ENCODE peak calls at places on chromosomes 13 and 19, in five cellular contexts. X is heart left ventricle, T is MG63, Q is stomach, H is IMR-90. J is an unnamed sample.

GRCh38 chr19:17248011-17248776 is 2.5 kb upstream of the NR2F6 start:
- DNase-seq in X (no peak), T (no peak), Q (peak), H (no peak), J (no peak)

GRCh38 chr13:106911602-106912001 is 343.7 kb upstream of the ARGLU1 start:
- DNase-seq in X (no peak), T (no peak), Q (no peak), H (no peak), J (no peak)

GRCh38 chr13:107993239-107993948 is 221.9 kb downstream of the LIG4 start:
- DNase-seq in X (no peak), T (no peak), Q (no peak), H (no peak), J (no peak)

GRCh38 chr19:655691-656090 is 7.3 kb downstream of the RNF126 start:
- DNase-seq in X (no peak), T (no peak), Q (no peak), H (no peak), J (no peak)

GRCh38 chr13:39144941-39145533 is 106.8 kb downstream of the NHLRC3 start:
- DNase-seq in X (peak), T (peak), Q (peak), H (peak), J (peak)

GRCh38 chr19:28631931-28632330 is 581.0 kb downstream of the UQCRFS1 start:
- DNase-seq in X (no peak), T (no peak), Q (no peak), H (no peak), J (no peak)

GRCh38 chr13:94020833-94021232 is 458.6 kb downstream of the DCT start:
- DNase-seq in X (no peak), T (no peak), Q (no peak), H (peak), J (peak)

GRCh38 chr13:49624207-49624606 is 4.1 kb upstream of the ARL11 start:
- DNase-seq in X (no peak), T (no peak), Q (no peak), H (no peak), J (no peak)

GRCh38 chr19:15195381-15195964 is 5.3 kb downstream of the NOTCH3 start:
- DNase-seq in X (peak), T (peak), Q (peak), H (peak), J (no peak)

GRCh38 chr13:74299688-74300087 is 165.5 kb upstream of the KLF12 start:
- DNase-seq in X (no peak), T (no peak), Q (no peak), H (no peak), J (no peak)

GRCh38 chr13:23928985-23929384 is 31.7 kb upstream of the C1QTNF9B start:
- DNase-seq in X (no peak), T (no peak), Q (no peak), H (peak), J (peak)

GRCh38 chr19:48530044-48530720 is 18.5 kb upstream of the LMTK3 start:
- DNase-seq in X (no peak), T (no peak), Q (no peak), H (no peak), J (no peak)

GRCh38 chr13:113001251-113002140 is 32.5 kb downstream of the MCF2L start:
- DNase-seq in X (no peak), T (no peak), Q (peak), H (peak), J (peak)

GRCh38 chr19:1168562-1168873 is 5.5 kb downstream of the SBNO2 start:
- DNase-seq in X (no peak), T (no peak), Q (no peak), H (no peak), J (no peak)

GRCh38 chr13:23701646-23702045 is 131.4 kb downstream of the TNFRSF19 start:
- DNase-seq in X (peak), T (peak), Q (peak), H (peak), J (peak)

GRCh38 chr13:97067342-97067895 is 73.1 kb upstream of the OXGR1 start:
- DNase-seq in X (no peak), T (no peak), Q (no peak), H (no peak), J (no peak)

GRCh38 chr19:17711851-17712250 is 7.4 kb upstream of the MAP1S start:
- DNase-seq in X (no peak), T (no peak), Q (no peak), H (no peak), J (no peak)

GRCh38 chr19:38394488-38394887 is 6.0 kb downstream of the SPRED3 start:
- DNase-seq in X (no peak), T (no peak), Q (no peak), H (no peak), J (no peak)

GRCh38 chr13:93740334-93740733 is 513.7 kb downstream of the GPC6 start:
- DNase-seq in X (no peak), T (no peak), Q (no peak), H (no peak), J (no peak)

GRCh38 chr13:30713133-30713532 is 22.2 kb upstream of the ALOX5AP start:
- DNase-seq in X (no peak), T (no peak), Q (no peak), H (no peak), J (no peak)

GRCh38 chr19:35109395-35110112 is 6.1 kb upstream of the FXYD3 start:
- DNase-seq in X (no peak), T (peak), Q (peak), H (no peak), J (no peak)

GRCh38 chr13:111852701-111853100 is 214.2 kb upstream of the SOX1 start:
- DNase-seq in X (no peak), T (no peak), Q (no peak), H (no peak), J (no peak)

GRCh38 chr19:46298477-46299003 is 1.7 kb downstream of the HIF3A start:
- DNase-seq in X (no peak), T (no peak), Q (no peak), H (no peak), J (no peak)

GRCh38 chr19:46299004-46299509 is 2.2 kb downstream of the HIF3A start:
- DNase-seq in X (peak), T (peak), Q (peak), H (peak), J (peak)

GRCh38 chr19:46295401-46296308 is 1.2 kb upstream of the HIF3A start:
- DNase-seq in X (no peak), T (no peak), Q (no peak), H (no peak), J (no peak)

GRCh38 chr19:46297700-46298476 is 1.0 kb downstream of the HIF3A start:
- DNase-seq in X (peak), T (no peak), Q (peak), H (no peak), J (peak)

GRCh38 chr19:46296722-46297431 is at the start of gene HIF3A:
- DNase-seq in X (peak), T (no peak), Q (peak), H (no peak), J (peak)
- H3K4me3 ChIP-seq in X (peak), T (no peak), Q (peak), H (no peak), J (peak)

DNA sequence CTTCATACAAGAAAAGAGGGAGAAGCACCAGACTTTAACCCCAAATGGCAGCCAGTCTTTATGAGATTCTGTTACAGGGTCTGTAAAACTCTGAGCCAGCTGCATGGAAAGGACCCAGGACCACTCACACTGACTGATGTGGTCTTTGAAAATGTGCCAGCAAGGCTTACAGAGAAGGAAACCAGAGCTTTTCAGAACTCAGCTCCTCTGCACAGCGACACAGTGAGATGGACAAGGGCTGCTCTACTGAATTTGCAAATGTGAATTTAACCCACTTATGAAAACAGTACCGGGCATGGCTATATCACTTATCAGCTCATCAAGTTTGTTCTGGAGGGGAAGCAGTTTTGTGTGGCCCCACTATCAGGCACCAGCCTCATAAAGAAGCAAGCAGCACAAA is 98.8 kb upstream of the SERP2 start:
- DNase-seq in X (no peak), T (no peak), Q (no peak), H (peak), J (no peak)
- H3K4me3 ChIP-seq in X (peak), T (peak), Q (no peak), H (no peak), J (no peak)

GRCh38 chr13:29522044-29522685 is 73.3 kb downstream of the SLC7A1 start:
- DNase-seq in X (no peak), T (peak), Q (no peak), H (peak), J (peak)
- H3K4me3 ChIP-seq in X (no peak), T (no peak), Q (no peak), H (no peak), J (no peak)

GRCh38 chr19:7971553-7972520 is 28.4 kb upstream of the TIMM44 start:
- DNase-seq in X (no peak), T (no peak), Q (no peak), H (no peak), J (no peak)

GRCh38 chr19:7968008-7968795 is 24.7 kb upstream of the TIMM44 start:
- DNase-seq in X (no peak), T (no peak), Q (no peak), H (no peak), J (no peak)

GRCh38 chr19:7968796-7969559 is 25.5 kb upstream of the TIMM44 start:
- DNase-seq in X (no peak), T (no peak), Q (no peak), H (no peak), J (no peak)

GRCh38 chr19:7969560-7969949 is 26.1 kb upstream of the TIMM44 start:
- DNase-seq in X (no peak), T (no peak), Q (no peak), H (no peak), J (no peak)

DNA sequence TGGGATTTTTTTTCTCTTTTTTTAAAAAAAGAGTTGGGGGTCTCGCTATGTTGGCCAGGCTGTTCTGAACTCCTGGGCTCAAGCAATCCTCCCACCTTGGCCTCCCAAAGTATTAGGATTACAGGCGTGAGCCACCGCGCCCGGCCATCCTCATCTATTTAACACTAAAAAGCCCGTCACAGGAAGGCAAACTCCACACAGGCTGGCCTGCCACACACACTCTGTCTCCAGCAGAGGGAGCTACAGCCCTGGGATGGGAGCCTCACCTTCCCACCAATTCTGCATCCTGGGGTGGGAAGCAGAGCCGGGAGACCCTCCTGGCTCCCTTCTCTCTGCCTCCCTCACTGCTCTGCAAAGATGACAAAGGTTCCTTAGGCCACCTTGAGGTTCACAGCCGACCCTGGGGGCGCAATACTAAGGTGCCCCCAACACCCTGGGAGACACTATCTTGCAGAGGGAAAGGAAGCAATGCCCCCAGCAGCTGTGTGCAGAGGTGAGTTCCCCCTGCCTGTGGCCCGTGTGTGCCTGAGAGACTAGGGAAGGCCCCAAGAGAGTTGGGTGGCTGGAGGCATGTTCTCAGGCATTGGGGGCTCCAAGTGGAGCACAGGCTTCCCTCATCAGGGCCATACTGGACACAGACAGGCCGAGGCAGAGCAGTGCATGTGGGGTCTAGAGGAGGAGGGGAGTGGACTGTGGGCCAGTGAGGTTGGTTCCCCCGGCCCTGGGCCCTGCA is 27.4 kb upstream of the TIMM44 start:
- DNase-seq in X (no peak), T (peak), Q (peak), H (peak), J (no peak)
- H3K4me3 ChIP-seq in X (no peak), T (no peak), Q (no peak), H (no peak), J (no peak)

DNA sequence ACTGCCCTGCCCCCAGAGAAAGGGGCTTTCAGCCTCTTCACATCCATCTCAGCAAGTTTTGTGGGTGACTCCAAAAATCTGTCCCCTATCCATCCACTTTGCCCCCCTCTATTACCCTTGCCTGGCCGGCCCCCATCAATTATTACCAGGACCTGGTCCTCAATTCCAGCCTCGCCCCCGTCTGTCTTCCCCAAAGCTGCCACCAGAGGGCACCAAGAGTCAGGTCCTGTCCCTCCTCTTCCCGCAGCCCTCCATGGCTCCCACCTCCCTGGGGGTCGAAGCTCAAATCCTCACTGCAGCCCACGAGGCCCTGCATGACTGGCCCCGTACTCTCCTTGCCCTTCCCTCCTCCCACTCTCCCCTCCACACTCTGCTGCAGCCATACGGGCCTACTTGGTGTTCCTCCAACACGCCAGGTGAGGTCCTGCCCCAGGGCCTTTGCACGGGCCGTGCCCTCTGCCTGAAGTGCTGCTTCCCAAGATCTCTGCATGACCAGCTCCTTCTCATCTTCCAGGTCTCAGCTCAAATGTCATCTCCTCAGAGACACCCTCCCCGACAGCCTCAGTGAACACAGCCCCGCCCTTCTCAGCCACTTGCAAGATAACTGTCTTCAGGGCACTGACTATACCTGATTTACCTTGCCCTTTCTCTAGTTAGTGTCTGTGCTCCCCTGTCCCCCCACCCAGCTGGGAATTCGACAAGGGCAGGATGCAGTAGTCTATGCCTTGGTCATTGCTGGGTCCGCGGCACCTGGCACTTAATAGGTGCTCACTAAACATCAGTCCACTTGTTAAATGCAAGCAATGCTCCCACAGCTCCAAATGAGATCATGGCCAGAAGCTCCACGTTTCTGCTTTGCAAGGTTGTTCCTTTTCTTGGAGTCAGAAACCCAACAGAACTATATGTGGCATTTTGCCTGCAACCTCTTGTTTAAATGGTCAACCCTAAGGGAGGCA is 16.8 kb upstream of the SEMA6B start:
- DNase-seq in X (peak), T (peak), Q (peak), H (peak), J (no peak)
- H3K4me3 ChIP-seq in X (no peak), T (no peak), Q (no peak), H (no peak), J (no peak)